ENCODE peak calls at places on chromosomes 13 and 19, in four cellular contexts. K, O, N and A are unnamed samples.

GRCh38 chr19:18193388-18194207 is 580 bp downstream of the MPV17L2 start:
- DNase-seq in K (peak), O (no peak), N (no peak), A (no peak)

GRCh38 chr19:33684550-33685303 is 63.0 kb downstream of the CHST8 start:
- DNase-seq in K (no peak), O (peak), N (peak), A (no peak)

GRCh38 chr19:41546386-41546789 is 29.6 kb upstream of the CEACAM21 start:
- DNase-seq in K (no peak), O (peak), N (no peak), A (no peak)

GRCh38 chr19:23260956-23261355 is 10.8 kb upstream of the ZNF724 start:
- DNase-seq in K (no peak), O (no peak), N (no peak), A (no peak)

GRCh38 chr19:43132696-43133095 is 50.2 kb upstream of the PSG2 start:
- DNase-seq in K (peak), O (no peak), N (no peak), A (no peak)

GRCh38 chr19:10295847-10296591 is 6.3 kb downstream of the ICAM5 start:
- DNase-seq in K (no peak), O (no peak), N (peak), A (no peak)

GRCh38 chr19:40177286-40178070 is 13.7 kb upstream of the MAP3K10 start:
- DNase-seq in K (no peak), O (no peak), N (no peak), A (no peak)

GRCh38 chr19:6930190-6930589 is 42.8 kb downstream of the ADGRE1 start:
- DNase-seq in K (no peak), O (no peak), N (no peak), A (no peak)

GRCh38 chr19:4284176-4284958 is 5.3 kb downstream of the SHD start:
- DNase-seq in K (peak), O (no peak), N (peak), A (no peak)

GRCh38 chr13:66513728-66514127 is 716.4 kb downstream of the PCDH9 start:
- DNase-seq in K (no peak), O (no peak), N (no peak), A (no peak)

GRCh38 chr13:98454389-98454881 is 122.5 kb downstream of the STK24 start:
- DNase-seq in K (peak), O (no peak), N (no peak), A (no peak)

GRCh38 chr19:1445932-1446712 is 3.8 kb upstream of the APC2 start:
- DNase-seq in K (peak), O (no peak), N (no peak), A (no peak)

GRCh38 chr13:43124495-43124894 is 101.1 kb downstream of the DNAJC15 start:
- DNase-seq in K (no peak), O (no peak), N (no peak), A (no peak)

GRCh38 chr19:42542791-42543190 is 14.5 kb upstream of the CEACAM1 start:
- DNase-seq in K (no peak), O (no peak), N (no peak), A (no peak)

GRCh38 chr19:737591-738093 is 13.3 kb upstream of the MISP start:
- DNase-seq in K (peak), O (peak), N (peak), A (no peak)

GRCh38 chr19:38742296-38742695 is 2.0 kb downstream of the CAPN12 start:
- DNase-seq in K (no peak), O (no peak), N (no peak), A (no peak)

GRCh38 chr13:29702912-29703351 is 107.4 kb upstream of the SLC7A1 start:
- DNase-seq in K (no peak), O (no peak), N (peak), A (no peak)

GRCh38 chr13:113938716-113939115 is 35.2 kb downstream of the C13orf46 start:
- DNase-seq in K (no peak), O (no peak), N (no peak), A (no peak)

GRCh38 chr13:24528816-24529398 is 16.3 kb upstream of the PARP4 start:
- DNase-seq in K (no peak), O (no peak), N (no peak), A (no peak)

GRCh38 chr19:7512400-7512851 is 3.5 kb upstream of the ZNF358 start:
- DNase-seq in K (no peak), O (no peak), N (no peak), A (no peak)

GRCh38 chr19:35105411-35106290 is 10.0 kb upstream of the FXYD3 start:
- DNase-seq in K (no peak), O (no peak), N (no peak), A (no peak)

GRCh38 chr13:46134961-46135522 is 30.2 kb upstream of the CPB2 start:
- DNase-seq in K (peak), O (no peak), N (peak), A (no peak)

GRCh38 chr19:41296323-41296935 is 13.5 kb upstream of the CCDC97 start:
- DNase-seq in K (peak), O (no peak), N (no peak), A (no peak)

GRCh38 chr13:46720189-46720588 is 76.8 kb downstream of the ESD start:
- DNase-seq in K (no peak), O (no peak), N (no peak), A (no peak)

GRCh38 chr13:109904218-109904617 is 117.8 kb upstream of the IRS2 start:
- DNase-seq in K (no peak), O (no peak), N (peak), A (no peak)

GRCh38 chr19:33133438-33134031 is 1.6 kb downstream of the WDR88 start:
- DNase-seq in K (no peak), O (no peak), N (peak), A (no peak)

GRCh38 chr19:33905937-33906577 is 109.4 kb downstream of the KCTD15 start:
- DNase-seq in K (peak), O (no peak), N (peak), A (no peak)

DNA sequence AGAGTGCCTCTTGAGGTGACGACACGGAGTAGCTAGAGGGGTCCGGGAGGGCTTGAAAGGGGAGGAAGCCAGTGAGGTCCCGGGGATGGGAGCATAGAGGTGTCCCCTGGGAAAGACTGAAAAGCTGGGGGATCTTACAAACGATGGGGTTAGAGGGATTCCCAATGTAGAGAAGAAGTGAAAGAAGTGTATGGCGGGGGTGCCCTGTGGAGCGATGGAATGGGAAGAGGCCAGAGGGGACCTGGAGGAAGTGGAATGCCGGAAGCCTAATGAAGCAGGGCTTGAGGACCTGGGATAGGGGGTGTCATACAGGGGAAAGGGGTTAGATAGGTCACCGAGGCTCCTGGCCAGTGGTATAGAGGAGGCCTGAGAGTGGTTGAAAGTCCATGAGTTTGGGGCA is 579 bp downstream of the AP2A1 start:
- DNase-seq in K (no peak), O (no peak), N (no peak), A (no peak)
- H3K27ac ChIP-seq in K (no peak), O (peak), N (no peak), A (peak)

DNA sequence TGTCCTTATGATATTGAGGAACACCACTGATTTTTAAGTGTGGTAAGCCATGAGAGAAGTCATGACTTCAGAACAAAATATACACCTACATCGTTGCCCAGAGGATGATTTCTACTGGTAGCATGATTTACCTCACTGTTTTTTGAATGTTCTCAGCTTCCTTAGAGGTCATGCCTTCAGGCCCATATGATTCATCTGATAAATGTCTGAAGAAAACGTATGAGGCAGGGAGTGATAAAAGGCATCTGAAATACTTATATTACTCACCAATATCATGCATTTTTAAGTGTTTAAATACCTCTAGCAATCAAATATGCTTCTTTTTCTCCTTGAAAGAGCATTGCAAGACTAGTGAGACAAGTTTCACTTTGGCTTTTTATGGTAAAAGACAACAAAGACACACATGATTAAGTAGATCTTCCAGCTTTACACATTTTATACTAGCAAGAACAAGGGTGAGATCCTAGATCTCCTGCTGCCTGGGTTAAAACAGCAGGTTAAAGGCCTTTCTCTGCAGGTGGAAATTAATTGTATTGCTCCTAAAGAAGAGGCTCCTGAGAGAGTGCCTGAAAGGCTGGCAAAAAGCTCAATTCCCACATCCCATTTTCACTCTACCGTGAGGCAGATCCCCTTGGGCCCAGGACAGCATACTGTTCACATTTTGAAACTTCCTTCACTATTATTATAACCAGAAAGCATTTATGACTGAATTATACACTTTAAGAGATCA is 432.4 kb downstream of the SLITRK1 start:
- DNase-seq in K (peak), O (no peak), N (no peak), A (no peak)
- H3K27ac ChIP-seq in K (peak), O (no peak), N (no peak), A (no peak)

GRCh38 chr13:72781461-72782439 is at the start of the genes DIS3 and PIBF1:
- DNase-seq in K (peak), O (peak), N (peak), A (peak)

GRCh38 chr13:72782717-72783116 is 784 bp downstream of the PIBF1 start:
- DNase-seq in K (no peak), O (no peak), N (no peak), A (no peak)
- H3K27ac ChIP-seq in K (no peak), O (peak), N (no peak), A (peak)

GRCh38 chr19:8629184-8629583 is 1.2 kb upstream of the NFILZ start:
- DNase-seq in K (no peak), O (no peak), N (no peak), A (no peak)

GRCh38 chr19:8631425-8631819 is 989 bp downstream of the NFILZ start:
- DNase-seq in K (no peak), O (no peak), N (no peak), A (peak)

GRCh38 chr19:8629996-8630683 is at the start of gene NFILZ:
- DNase-seq in K (no peak), O (no peak), N (no peak), A (no peak)

GRCh38 chr19:8626823-8627222 is 3.6 kb upstream of the NFILZ start:
- DNase-seq in K (no peak), O (no peak), N (no peak), A (no peak)

DNA sequence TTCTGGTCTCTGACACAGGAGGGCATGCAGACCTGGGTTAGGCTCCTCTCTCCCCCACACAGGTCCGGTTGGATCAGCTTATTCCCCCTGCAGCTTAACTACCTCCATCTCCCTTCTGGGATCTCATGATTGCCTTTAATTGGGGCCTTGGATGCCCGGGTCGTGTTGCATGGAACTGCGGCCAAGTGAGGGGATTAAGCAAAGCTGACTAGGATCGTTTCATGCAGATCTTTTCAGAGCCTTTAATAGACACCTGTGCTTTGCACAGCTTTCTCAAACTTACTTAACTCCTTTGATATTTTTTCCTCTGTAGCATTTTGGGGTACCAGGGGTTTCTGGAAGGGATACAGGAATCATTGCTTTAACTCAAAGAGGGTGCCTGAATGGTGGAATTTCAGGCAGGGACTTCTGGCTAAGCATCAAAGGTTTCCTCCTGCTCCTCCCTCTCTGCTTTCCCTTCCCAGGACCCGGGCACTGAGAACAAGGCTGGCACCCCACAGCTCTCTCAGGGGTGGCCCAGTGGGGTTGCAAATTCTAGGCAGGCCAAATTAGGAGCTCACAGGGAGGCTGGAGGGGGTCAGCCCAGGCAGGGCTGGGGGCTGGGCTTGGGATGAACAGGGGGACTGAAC is 477 bp downstream of the NFILZ start:
- DNase-seq in K (no peak), O (no peak), N (no peak), A (no peak)
- H3K27ac ChIP-seq in K (no peak), O (no peak), N (no peak), A (peak)